ENCODE peak calls at places on chromosomes 3 and 15, in four cellular contexts. O is HepG2, I is HEK293T, M is WTC11. W is an unnamed sample.

GRCh38 chr3:127123533-127123932 is 69.4 kb upstream of the PRR23E start:
- DNase-seq in M (no peak), I (no peak), O (no peak), W (no peak)

GRCh38 chr3:184635126-184635525 is 73.5 kb downstream of the EPHB3 start:
- DNase-seq in O (no peak), I (no peak), M (no peak), W (no peak)

GRCh38 chr3:35707904-35708303 is 68.6 kb downstream of the ARPP21 start:
- DNase-seq in O (no peak), I (no peak), M (no peak), W (no peak)

GRCh38 chr3:185781759-185782158 is 43.1 kb downstream of the IGF2BP2 start:
- DNase-seq in I (no peak), O (no peak), M (no peak), W (no peak)

GRCh38 chr15:99445272-99445850 is 120.4 kb upstream of the MEF2A start:
- DNase-seq in M (no peak), O (no peak), I (no peak), W (no peak)

GRCh38 chr3:106117490-106117858 is 248.7 kb upstream of the CBLB start:
- DNase-seq in I (no peak), O (no peak), M (no peak), W (peak; percentile 17)

GRCh38 chr3:111662012-111662411 is 66.9 kb upstream of the ZBED2 start:
- DNase-seq in M (no peak), O (no peak), I (no peak), W (no peak)

GRCh38 chr15:23069496-23070166 is 30.3 kb upstream of the TUBGCP5 start:
- DNase-seq in M (no peak), O (no peak), I (peak; percentile 23), W (peak; percentile 51)

GRCh38 chr3:122366379-122366749 is 16.7 kb downstream of the MIX23 start:
- DNase-seq in M (no peak), O (peak; percentile 67), I (no peak), W (no peak)

GRCh38 chr3:48248095-48248863 is 7.4 kb downstream of the ZNF589 start:
- DNase-seq in M (no peak), I (no peak), O (no peak), W (no peak)
- TF ChIP-seq ELF4 in M (no peak), I (no peak), O (no peak), W (no peak)

GRCh38 chr3:66441124-66441523 is 59.7 kb downstream of the LRIG1 start:
- DNase-seq in I (no peak), M (no peak), O (no peak), W (no peak)
- TF ChIP-seq ELF4 in I (no peak), M (no peak), O (no peak), W (no peak)

DNA sequence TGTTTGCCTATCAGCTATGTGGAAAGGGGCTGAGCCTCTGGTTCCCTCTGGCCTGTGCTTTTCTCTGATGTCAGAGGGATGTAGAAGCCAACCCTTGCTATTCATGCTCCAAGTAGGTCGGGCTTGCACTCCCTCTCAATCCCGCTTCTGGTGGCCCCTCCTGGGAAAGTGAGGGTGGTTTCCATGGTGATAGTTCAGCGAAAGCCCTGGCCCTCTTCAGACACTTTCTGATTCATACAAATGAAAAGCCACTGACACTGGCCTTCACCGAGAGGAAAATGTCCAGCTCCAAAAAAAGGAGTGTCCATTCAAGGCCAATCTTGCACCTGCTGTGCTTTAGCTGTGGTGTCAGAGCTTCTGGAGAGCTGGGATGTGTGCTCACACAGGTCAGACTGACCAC is 96.4 kb downstream of the CEMIP start:
- DNase-seq in I (no peak), O (no peak), M (no peak), W (no peak)
- TF ChIP-seq ELF4 in I (no peak), O (no peak), M (no peak), W (no peak)

DNA sequence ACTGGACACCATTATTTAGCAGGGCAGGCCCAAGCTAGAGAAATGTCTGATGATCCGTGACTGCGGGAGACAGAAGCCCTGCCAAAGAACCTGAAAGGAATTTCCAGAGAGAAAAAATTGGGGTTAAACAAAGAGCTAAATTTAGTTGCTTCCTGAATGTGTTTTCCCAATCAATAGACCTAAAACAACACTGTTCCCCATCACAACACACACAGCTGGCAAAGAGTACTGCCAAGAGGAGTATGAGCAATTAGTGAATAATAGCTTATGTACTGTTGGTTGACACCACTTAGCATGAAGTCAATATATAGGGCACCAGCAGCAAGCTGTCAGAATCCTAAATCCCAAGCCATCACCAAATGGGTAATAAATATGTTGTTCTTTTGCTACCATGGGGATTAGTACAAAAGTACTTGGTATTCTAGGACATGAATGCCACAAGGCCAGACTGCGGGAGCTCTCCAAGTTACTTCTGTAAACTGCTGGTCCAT is 35.7 kb downstream of the CLK3 start:
- DNase-seq in M (no peak), I (no peak), O (no peak), W (no peak)
- TF ChIP-seq ELF4 in M (no peak), I (no peak), O (no peak), W (no peak)

DNA sequence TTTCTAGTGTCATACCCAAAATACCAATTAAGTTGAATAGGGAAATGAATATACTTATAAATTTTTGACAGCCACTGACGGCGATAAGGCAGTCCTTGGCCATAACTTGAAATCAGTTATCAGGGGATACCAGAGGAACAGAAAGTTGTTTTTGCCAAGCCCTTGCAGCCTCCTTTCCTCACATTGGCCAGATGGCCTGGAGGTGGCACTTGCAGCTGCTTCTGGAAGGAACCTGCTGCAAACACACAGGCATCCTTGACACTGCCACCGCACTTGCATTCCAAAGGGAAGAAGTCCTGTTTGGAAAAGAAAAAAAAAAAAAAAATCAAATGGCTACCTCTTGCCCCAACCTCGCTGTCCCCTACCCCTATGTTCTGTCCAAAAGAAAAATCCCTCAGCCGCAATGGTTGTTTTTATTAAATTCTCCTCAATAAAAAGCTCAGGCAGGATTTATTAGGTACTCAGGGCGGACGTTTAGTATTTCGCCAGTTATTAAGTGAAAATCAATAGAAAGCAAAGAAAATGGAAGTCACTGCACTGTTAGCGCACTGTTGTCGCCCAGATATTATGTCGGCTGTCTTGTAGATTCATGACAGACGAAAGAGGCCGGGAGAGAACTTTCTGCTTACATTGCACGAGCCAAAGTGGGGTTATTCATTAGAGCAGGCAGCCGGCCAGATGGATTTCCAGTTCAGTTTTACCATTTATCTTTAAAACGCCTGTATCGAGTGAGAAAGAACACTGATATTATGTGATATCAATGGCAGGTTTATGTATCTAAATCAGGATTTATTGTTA is 866.2 kb upstream of the NR2F2 start:
- DNase-seq in I (no peak), O (no peak), M (peak; percentile 12), W (no peak)
- TF ChIP-seq ELF4 in I (no peak), O (no peak), M (no peak), W (no peak)

W was measured in K562.